ENCODE peak calls at places on chromosomes 7 and 10, in nine cellular contexts. A, B, Q, L, D, C, Z, U and T are unnamed samples. For H3K36me3, the result is how much of the 10 kb centered on the place peaks cover.

GRCh38 chr7:35424869-35425495 is 171.1 kb upstream of the TBX20 start:
- DNase-seq in Q (peak), A (no peak), L (peak), U (peak), B (peak), D (peak), Z (no peak), C (peak), T (no peak)

GRCh38 chr10:110388682-110389052 is 83.9 kb upstream of the SMNDC1 start:
- DNase-seq in A (peak), B (no peak), C (peak), Z (no peak), L (no peak), D (no peak), Q (no peak), U (no peak), T (no peak)

GRCh38 chr10:13685885-13686284 is 99.1 kb downstream of the PRPF18 start:
- DNase-seq in D (no peak), C (no peak), B (no peak), L (no peak), Z (no peak), A (peak), Q (no peak), U (no peak), T (no peak)

GRCh38 chr10:114332808-114333207 is 71.5 kb downstream of the AFAP1L2 start:
- DNase-seq in A (no peak), Q (no peak), L (no peak), U (no peak), D (no peak), Z (no peak), B (no peak), C (no peak), T (no peak)

GRCh38 chr7:29858080-29858951 is 52.0 kb downstream of the WIPF3 start:
- DNase-seq in D (no peak), A (no peak), Q (no peak), B (no peak), U (no peak), C (no peak), L (no peak), Z (no peak), T (no peak)

GRCh38 chr10:3217853-3218252 is 45.3 kb upstream of the PITRM1 start:
- DNase-seq in B (no peak), D (no peak), Q (no peak), C (no peak), A (no peak), Z (no peak), U (no peak), L (no peak), T (no peak)

GRCh38 chr10:98331888-98332287 is 63.9 kb upstream of the LOXL4 start:
- DNase-seq in Z (no peak), C (peak), L (no peak), A (no peak), U (no peak), B (no peak), D (no peak), Q (no peak), T (no peak)

GRCh38 chr7:26135551-26135950 is 16.4 kb upstream of the NFE2L3 start:
- DNase-seq in Z (no peak), D (no peak), U (no peak), A (no peak), L (no peak), B (no peak), Q (no peak), C (no peak), T (no peak)

GRCh38 chr7:68888971-68889385 is 709.3 kb upstream of the AUTS2 start:
- DNase-seq in Z (no peak), C (no peak), A (no peak), B (no peak), Q (no peak), U (no peak), L (no peak), D (no peak), T (no peak)

GRCh38 chr7:157463245-157463644 is 126.4 kb downstream of the DNAJB6 start:
- DNase-seq in A (no peak), D (no peak), L (no peak), B (no peak), Z (no peak), Q (no peak), C (no peak), U (no peak), T (no peak)

GRCh38 chr10:79206300-79207095 is 137.7 kb downstream of the ZMIZ1 start:
- DNase-seq in L (no peak), A (no peak), Z (no peak), C (no peak), B (no peak), U (no peak), D (no peak), Q (no peak), T (no peak)

GRCh38 chr10:43037942-43038782 is 38.7 kb upstream of the RET start:
- DNase-seq in B (no peak), Q (no peak), D (no peak), C (no peak), Z (peak), L (no peak), U (no peak), A (no peak), T (no peak)

GRCh38 chr7:95476904-95477594 is 8.7 kb upstream of the ASB4 start:
- DNase-seq in B (peak), U (peak), C (peak), Q (peak), Z (no peak), L (peak), D (peak), A (no peak), T (peak)

GRCh38 chr10:112115781-112116385 is 67.7 kb downstream of the GPAM start:
- DNase-seq in Z (no peak), L (peak), A (no peak), C (peak), U (peak), Q (no peak), D (peak), B (no peak), T (no peak)

GRCh38 chr7:93147358-93147757 is 827 bp downstream of the SAMD9L start:
- DNase-seq in B (no peak), D (no peak), Q (peak), U (peak), L (peak), Z (no peak), C (no peak), A (no peak), T (no peak)

GRCh38 chr10:72794260-72794659 is 99.3 kb upstream of the OIT3 start:
- DNase-seq in C (no peak), D (no peak), Z (no peak), A (no peak), U (no peak), B (no peak), Q (no peak), L (no peak), T (no peak)

GRCh38 chr10:51233337-51234100 is 159.2 kb downstream of the PRKG1 start:
- DNase-seq in U (no peak), Z (no peak), Q (no peak), A (no peak), D (no peak), B (no peak), C (no peak), L (no peak), T (no peak)

GRCh38 chr10:116324227-116324950 is at the start of gene CCDC172:
- DNase-seq in B (peak), D (no peak), A (no peak), C (no peak), U (no peak), Z (no peak), L (no peak), Q (no peak), T (no peak)

GRCh38 chr7:139321071-139321745 is 19.9 kb upstream of the FMC1 start:
- DNase-seq in C (peak), U (no peak), A (no peak), L (no peak), D (no peak), B (no peak), Z (peak), Q (no peak), T (no peak)

GRCh38 chr10:58280982-58281752 is 12.2 kb downstream of the CISD1 start:
- DNase-seq in Z (no peak), Q (no peak), U (no peak), D (no peak), C (no peak), L (no peak), A (no peak), B (no peak), T (no peak)
- H3K36me3 ChIP-seq in Z (under half), Q (under half), U (under half), D (under half), C (under half), L (under half), A (under half), B (under half), T (under half)

DNA sequence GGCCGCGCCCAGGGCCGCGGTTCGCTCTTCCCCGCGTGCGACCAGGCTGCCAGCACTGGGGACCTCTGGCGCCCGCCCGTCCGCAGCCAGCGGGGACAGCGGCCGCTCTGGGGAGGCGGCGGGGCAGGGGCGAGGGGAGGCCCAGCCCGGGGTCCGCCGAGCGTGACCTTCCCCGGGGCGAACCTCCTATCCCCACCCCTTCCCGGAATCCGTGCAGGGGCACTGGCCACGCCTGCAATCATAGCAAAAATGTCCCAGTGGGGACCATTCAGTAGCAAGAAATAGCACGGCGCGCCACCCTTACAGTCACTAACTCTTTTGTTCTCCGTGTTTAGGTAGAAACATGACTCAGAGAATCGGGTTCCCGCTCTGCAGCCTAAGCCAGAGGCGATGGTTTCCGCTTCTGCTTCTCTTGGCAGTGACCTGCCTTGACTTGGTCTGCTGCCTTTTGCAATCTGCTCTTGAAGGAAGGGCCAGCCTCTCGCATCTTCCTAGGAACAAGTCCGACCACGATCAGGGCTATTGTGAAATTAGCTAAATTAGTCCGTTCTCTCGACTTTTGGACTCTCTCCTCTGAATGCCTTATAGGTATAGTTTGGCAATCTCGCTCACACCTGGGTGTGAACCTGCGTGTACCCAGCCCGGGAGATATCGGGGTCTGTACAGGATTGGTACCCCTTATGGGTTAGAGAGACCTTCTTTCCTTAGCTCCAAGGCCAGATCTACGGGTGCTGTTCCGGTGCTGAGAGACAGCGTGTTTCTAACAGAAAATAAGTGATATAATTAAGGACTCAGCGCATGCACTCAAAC is 79.4 kb upstream of the ACBD5 start:
- DNase-seq in Z (no peak), B (peak), D (no peak), U (peak), C (peak), A (peak), L (peak), Q (no peak), T (no peak)
- H3K4me3 ChIP-seq in Z (peak), B (peak), D (no peak), U (peak), C (peak), A (no peak), L (peak), Q (no peak), T (no peak)

DNA sequence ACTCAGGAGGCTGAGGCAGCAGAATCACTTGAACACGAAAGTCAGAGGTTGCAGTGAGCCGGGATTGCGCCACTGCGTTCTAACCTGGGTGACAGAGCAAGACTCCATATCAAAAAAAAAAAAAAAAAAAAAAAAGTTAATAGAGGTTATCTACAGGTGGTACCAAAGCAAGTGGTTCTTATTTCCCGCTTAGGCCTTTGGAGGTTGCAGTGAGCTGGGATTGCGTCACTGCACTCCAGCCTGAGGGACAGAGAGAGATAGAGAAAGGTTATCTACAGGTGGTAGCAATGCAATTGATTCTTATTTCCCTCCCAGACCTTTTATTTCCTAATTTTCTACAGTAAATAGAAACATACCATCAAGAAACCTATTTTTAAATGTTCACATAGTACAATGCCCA is 98.2 kb downstream of the DLG5 start:
- DNase-seq in Z (no peak), B (no peak), U (no peak), D (no peak), Q (no peak), L (no peak), A (no peak), C (no peak), T (no peak)
- H3K36me3 ChIP-seq in Z (half or more), B (half or more), U (under half), D (half or more), Q (under half), L (under half), A (under half), C (under half), T (under half)

DNA sequence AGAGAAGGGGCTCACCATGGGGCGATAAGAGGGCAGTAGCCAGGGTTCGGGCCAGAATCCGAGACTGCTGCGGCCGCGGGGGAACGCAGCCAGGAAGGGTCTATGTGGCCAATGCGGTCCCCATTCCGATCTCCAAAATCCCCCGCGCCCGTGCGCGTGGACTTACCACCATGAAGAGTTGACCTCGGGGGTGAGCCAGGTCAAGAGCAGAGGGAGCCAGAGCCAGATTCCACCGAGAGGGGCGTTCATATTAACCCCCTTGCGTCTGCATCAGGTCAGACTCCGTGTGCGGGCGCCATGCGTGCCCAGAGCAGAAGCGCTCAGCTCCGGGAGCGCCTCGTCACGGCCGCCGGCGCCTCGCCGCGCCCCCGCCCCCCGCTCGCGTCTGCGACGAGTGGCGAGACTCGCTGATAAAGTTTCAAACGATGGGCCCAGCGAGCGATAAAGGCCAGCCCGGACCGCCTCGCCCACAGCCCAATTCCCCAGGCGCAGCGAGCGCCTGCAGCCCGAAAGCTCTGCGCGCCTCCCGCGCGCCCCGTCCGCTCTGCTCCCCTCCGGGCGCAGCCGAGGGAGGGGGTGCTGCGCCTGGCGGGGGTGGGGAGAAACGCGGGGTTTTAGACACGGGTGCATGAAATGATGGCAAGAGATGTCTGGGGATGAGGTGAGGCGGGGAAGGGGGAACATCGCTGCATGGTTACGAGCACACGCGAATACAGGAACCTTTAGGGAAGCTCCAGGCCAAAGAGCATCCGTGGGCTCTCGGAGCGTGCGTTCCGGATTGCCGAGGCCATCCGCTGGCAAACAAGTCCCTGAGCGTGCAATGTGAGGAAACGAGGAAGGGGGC is at the start of gene WNT2:
- DNase-seq in Q (no peak), L (no peak), C (peak), A (no peak), Z (no peak), B (no peak), D (peak), U (no peak), T (no peak)
- H3K4me3 ChIP-seq in Q (no peak), L (peak), C (peak), A (peak), Z (peak), B (peak), D (peak), U (peak), T (peak)

GRCh38 chr10:123166618-123167017 is 12.4 kb downstream of the BUB3 start:
- DNase-seq in L (no peak), U (no peak), Z (no peak), D (no peak), C (no peak), B (no peak), A (no peak), Q (no peak), T (no peak)
- H3K36me3 ChIP-seq in L (under half), U (under half), Z (under half), D (half or more), C (under half), B (half or more), A (under half), Q (under half), T (under half)

DNA sequence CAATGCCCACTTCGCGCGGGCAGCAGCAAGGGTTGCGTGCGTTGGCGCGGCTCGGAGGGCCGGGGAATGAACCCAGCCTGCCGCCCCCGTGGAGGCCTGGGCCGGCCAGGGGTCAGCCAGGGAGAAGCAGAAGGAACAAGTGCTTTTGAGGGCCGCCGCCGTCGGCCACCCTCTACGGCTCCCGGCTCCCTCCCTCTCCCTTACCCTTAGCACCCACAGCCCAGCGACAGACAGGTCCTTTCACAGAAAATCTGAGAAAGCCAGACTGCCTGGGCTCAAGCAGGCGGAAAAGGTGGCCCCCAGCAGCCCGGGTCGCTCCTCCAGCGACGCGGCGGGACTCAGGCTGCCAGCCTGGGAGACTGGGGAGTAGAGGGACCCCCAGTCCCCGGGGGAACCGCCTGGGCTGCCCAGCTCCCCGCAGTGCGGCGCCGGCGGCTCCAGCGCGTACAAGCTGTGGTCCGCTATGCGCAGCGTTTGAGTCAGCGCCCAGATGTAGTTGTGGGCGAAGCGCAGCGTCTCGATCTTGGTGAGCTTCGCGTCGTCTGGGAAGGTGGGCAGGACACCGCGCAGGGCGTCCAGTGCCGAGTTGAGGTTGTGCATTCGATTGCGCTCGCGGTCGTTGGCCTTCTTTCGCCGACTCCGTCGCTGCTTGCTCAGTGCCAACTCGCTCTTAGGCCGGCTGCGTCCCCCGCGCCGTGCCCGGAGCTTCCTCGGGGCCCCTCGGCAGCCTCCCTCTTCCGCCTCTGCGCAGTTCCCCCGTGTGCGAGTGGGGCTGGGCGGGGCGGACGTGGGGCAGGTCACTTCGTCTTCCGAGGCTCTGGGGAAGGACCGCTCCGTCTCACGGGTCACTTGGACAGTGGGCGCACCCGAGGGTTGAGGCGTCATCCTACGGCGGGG is 815 bp downstream of the NEUROG3 start:
- DNase-seq in U (no peak), A (no peak), Z (no peak), B (no peak), Q (no peak), L (no peak), C (peak), D (no peak), T (no peak)
- H3K4me3 ChIP-seq in U (no peak), A (no peak), Z (peak), B (peak), Q (peak), L (peak), C (peak), D (peak), T (no peak)

GRCh38 chr7:5210751-5211338 is 20.8 kb downstream of the WIPI2 start:
- DNase-seq in Z (no peak), A (no peak), B (no peak), L (no peak), D (no peak), C (no peak), U (no peak), Q (no peak), T (no peak)
- H3K36me3 ChIP-seq in Z (half or more), A (under half), B (half or more), L (under half), D (half or more), C (under half), U (under half), Q (under half), T (under half)

DNA sequence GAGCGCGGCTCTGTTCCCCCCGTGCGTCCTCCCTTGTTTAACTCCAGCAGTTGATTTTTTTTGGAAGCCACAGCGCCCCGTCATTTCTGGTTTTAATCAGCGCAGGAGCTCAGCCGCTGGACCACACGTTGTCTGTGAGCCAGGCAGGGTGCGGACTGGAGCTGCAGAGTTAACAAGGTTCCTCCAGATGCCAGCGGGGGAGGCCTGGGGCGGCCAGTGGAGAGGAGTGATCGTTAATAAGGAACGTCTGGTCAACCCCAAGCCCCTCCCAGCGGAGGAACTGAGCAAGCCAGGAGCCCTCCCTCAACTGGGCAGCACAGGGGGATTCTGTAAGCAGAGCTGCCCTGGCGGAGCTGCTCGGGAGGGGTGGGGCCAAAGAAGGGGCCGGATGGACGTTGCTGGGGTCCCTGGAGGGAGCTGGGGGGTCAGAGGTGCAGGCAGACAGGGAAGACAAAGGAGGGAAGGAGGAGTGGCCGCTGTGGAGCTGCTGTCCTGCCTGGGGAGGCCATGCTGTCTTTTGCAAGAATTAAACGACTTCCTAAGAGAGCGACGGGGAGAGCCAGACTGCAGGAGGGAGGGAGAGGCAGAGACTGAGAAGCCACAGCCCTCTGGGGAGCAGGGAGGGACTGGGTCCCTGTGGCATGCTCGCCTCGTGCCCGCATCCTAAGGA is 537.2 kb upstream of the FOXK1 start:
- DNase-seq in Z (no peak), B (peak), C (peak), U (peak), D (peak), A (peak), L (peak), Q (no peak), T (no peak)
- H3K4me3 ChIP-seq in Z (peak), B (peak), C (peak), U (peak), D (no peak), A (no peak), L (no peak), Q (no peak), T (no peak)

GRCh38 chr7:118186491-118186890 is 2.5 kb downstream of the LSM8 start:
- DNase-seq in B (no peak), L (no peak), D (no peak), C (no peak), Z (no peak), A (no peak), U (no peak), Q (no peak), T (no peak)
- H3K36me3 ChIP-seq in B (under half), L (under half), D (half or more), C (under half), Z (under half), A (under half), U (under half), Q (under half), T (half or more)